ENCODE peak calls at places on chromosomes 3 and 15, in four cellular contexts. I is vagina, K is K562, S is sigmoid colon. F is an unnamed sample. For H3K4me1, the result is how much of the 10 kb centered on the place peaks cover.

GRCh38 chr15:67380921-67381320 is 126.3 kb downstream of the IQCH start:
- DNase-seq in S (no peak), K (no peak), I (no peak), F (no peak)

GRCh38 chr3:53236112-53236841 is 19.5 kb downstream of the TKT start:
- DNase-seq in I (no peak), K (peak), S (peak), F (peak)

GRCh38 chr3:8560608-8561007 is 59.0 kb downstream of the LMCD1 start:
- DNase-seq in S (peak), I (no peak), K (no peak), F (no peak)

GRCh38 chr15:49040151-49040550 is 6.1 kb downstream of the SECISBP2L start:
- DNase-seq in I (no peak), K (no peak), S (no peak), F (no peak)

GRCh38 chr15:57890351-57890750 is 175.2 kb downstream of the ALDH1A2 start:
- DNase-seq in I (no peak), K (no peak), S (no peak), F (no peak)

GRCh38 chr3:89803711-89804110 is 696.3 kb downstream of the EPHA3 start:
- DNase-seq in I (no peak), S (no peak), K (no peak), F (no peak)

GRCh38 chr15:81311834-81312459 is 12.0 kb downstream of the STARD5 start:
- DNase-seq in I (no peak), S (no peak), K (no peak), F (no peak)

GRCh38 chr15:71730277-71731144 is 79.8 kb upstream of the NR2E3 start:
- DNase-seq in I (no peak), S (no peak), K (peak), F (peak)

GRCh38 chr15:94610069-94610863 is 378.9 kb downstream of the MCTP2 start:
- DNase-seq in I (no peak), K (no peak), S (no peak), F (no peak)

DNA sequence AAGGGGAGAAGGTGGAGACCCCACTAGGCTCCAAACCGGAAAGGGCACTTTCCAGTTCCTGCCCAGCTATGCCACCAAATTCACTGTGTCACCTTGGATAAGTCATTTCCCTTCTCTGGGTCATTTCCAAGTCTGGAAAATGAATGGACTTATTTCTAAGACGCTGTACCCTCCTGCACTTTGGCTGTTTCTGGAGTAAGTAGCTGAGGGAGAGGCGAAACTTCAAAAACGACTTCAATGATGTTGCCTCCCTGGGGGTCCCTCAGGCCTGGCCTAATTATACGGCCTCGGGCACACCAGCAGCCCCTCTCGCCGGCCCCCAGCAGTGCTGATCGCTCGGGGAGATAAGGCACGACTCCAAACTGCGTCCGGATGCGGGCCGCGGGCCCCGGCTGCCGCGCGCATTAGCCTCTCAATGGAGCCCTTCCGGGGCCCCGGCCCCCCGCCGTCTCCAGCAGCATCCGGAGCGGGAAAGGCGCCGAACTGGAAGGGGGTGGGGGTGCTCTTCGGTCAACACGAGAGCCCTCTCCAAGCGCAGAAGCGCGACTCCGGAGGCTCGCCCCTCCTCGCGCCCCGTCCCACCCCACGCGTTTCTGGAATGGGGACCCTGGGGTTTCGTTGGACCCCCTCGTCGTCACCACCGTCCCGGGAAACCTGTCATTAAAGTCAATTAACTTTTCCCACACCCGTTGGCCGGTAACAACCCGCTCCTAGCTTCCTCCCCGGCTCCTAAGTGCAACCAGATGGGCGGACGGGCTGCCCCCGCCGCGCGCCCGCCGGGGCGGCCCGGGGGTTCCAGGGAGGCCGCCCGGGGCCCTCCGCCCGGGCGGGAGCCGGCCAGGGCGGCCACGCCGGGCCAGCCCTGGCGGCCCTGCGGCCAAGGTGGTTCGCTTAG is 4.8 kb downstream of the HES1 start:
- DNase-seq in K (peak), I (no peak), S (peak), F (peak)
- TF ChIP-seq POLR2A in K (peak), I (no peak), S (no peak), F (no peak)

DNA sequence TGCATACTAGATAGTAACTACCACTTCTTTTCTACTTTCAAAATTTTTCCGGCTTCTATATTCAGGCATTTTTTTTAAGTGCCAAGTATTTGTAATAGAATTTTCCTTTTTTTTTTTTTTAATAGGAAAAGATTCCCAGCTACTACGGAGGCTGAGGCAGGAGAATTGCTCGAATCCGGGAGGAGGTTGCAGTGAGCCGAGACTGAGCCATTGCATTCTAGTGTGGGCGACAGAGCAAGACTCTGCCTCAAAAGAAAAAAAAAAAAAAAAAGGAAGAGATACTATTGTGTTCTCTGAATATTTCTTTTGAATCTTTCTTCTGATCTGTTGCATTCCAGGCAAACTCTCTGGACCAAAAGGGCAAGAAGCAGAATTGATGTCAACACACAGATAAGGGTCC is 557.3 kb downstream of the FGF12 start:
- DNase-seq in K (no peak), I (no peak), S (no peak), F (no peak)
- H3K4me1 ChIP-seq in K (under half), I (under half), S (under half), F (under half)

DNA sequence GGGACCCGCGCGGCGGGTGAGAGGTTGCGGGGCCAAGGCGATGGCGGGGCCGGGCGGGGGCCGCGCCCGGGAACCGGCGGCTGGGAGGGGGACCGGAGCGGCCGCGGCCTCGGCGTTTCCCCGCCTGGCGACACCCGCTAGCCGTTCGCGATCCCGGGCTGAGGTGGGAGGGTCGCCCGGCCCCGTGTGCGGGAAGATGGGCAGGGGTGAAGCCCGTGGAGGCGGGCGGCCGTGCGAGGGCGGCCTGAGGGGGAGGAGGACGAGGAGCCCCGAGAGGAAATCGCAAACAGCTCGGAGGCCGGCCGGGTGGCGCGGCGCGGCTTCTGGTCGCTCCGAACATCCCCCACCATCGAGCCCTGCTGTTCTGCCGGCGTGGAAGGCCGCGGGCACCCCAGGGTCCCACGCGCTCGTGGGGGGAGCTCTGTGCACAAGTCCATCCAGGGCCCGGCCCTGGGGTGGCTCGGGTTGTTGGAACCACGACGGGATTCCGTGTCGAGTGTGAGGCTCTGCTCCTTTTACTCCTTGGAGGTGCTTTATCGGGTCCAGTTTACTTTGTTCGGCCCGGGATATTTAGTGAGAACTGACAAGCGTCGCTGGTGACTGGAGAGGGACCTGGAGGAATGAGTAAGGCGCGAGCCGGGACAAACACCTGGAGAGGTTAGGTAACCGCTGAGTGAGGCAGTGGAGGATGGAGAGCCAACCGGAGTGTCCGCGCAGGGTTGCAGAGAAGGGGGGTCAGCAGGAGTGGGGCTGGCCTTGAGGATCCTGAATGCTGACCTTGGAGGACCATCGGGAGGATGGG is 728 bp downstream of the CRTC3 start:
- DNase-seq in K (peak), S (peak), I (no peak), F (peak)
- TF ChIP-seq POLR2AphosphoS5 in K (no peak), S (peak), I (no peak), F (peak)

GRCh38 chr3:10609134-10609533 is 103.7 kb upstream of the ATP2B2 start:
- DNase-seq in I (no peak), K (no peak), S (no peak), F (peak)

GRCh38 chr3:10615715-10616114 is 110.3 kb upstream of the ATP2B2 start:
- DNase-seq in S (no peak), K (no peak), I (no peak), F (no peak)

DNA sequence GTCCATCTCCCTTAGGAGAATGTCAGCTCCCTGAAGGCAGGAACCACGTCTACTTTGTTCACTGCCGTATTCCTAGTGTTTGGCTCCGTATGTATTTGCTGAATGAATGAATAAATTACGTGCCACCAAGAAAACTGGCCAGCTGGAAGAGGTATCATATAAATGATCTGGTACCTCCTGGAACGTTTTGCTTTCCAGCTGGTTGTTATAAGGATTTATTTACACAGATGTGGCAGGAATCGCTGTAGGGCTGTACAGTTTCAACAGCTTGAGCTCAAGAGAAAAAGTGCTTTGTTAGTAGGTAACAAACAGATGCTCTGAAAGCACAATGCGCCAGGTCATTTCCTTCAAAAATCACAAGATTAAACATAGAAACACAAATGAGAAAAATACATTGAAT is 108.8 kb upstream of the ATP2B2 start:
- DNase-seq in I (no peak), K (no peak), S (no peak), F (no peak)
- TF ChIP-seq POLR2A in I (no peak), K (no peak), S (no peak), F (no peak)